ENCODE peak calls at places on chromosomes 16 and 17, in ten cellular contexts. R, Y, L, A, I, F, P, S, G and W are unnamed samples. For H3K36me3, the result is how much of the 10 kb centered on the place peaks cover.

GRCh38 chr17:44308865-44309264 is 464 bp downstream of the RUNDC3A start:
- DNase-seq in R (no peak), Y (no peak), L (no peak), A (peak), I (no peak), F (no peak), P (peak), S (no peak), G (no peak), W (no peak)

GRCh38 chr16:87465306-87465705 is 27.5 kb downstream of the ZCCHC14 start:
- DNase-seq in R (peak), Y (no peak), L (peak), A (peak), I (no peak), F (peak), P (peak), S (peak), G (peak), W (peak)

GRCh38 chr17:59869941-59870218 is 22.9 kb downstream of the TUBD1 start:
- DNase-seq in R (no peak), Y (no peak), L (no peak), A (no peak), I (no peak), F (no peak), P (no peak), S (no peak), G (no peak), W (no peak)

GRCh38 chr16:87384162-87384999 is 805 bp upstream of the FBXO31 start:
- DNase-seq in R (no peak), Y (no peak), L (peak), A (peak), I (peak), F (no peak), P (peak), S (no peak), G (peak), W (no peak)

GRCh38 chr17:286571-286970 is 66.0 kb downstream of the RPH3AL start:
- DNase-seq in R (no peak), Y (peak), L (no peak), A (no peak), I (no peak), F (no peak), P (peak), S (no peak), G (peak), W (no peak)

GRCh38 chr17:79841369-79842135 is 2.3 kb upstream of the CBX4 start:
- DNase-seq in R (no peak), Y (peak), L (peak), A (no peak), I (peak), F (no peak), P (no peak), S (no peak), G (no peak), W (no peak)

GRCh38 chr17:45402916-45403315 is 29.8 kb downstream of the ARHGAP27 start:
- DNase-seq in R (no peak), Y (no peak), L (no peak), A (no peak), I (no peak), F (no peak), P (no peak), S (no peak), G (no peak), W (no peak)

GRCh38 chr16:85838876-85839585 is 39.5 kb downstream of the COX4I1 start:
- DNase-seq in R (no peak), Y (no peak), L (no peak), A (no peak), I (no peak), F (no peak), P (no peak), S (no peak), G (no peak), W (no peak)

GRCh38 chr16:60027351-60027750 is 1293.2 kb upstream of the GOT2 start:
- DNase-seq in R (no peak), Y (no peak), L (no peak), A (no peak), I (no peak), F (no peak), P (no peak), S (no peak), G (no peak), W (no peak)

GRCh38 chr17:81436294-81436849 is 41.1 kb downstream of the BAHCC1 start:
- DNase-seq in R (no peak), Y (no peak), L (peak), A (peak), I (no peak), F (no peak), P (no peak), S (no peak), G (no peak), W (no peak)

GRCh38 chr17:81513669-81514484 is 1.3 kb upstream of the ACTG1 start:
- DNase-seq in R (peak), Y (peak), L (peak), A (no peak), I (peak), F (peak), P (peak), S (peak), G (peak), W (peak)

GRCh38 chr17:58081641-58082340 is 1.4 kb upstream of the DYNLL2 start:
- DNase-seq in R (no peak), Y (peak), L (no peak), A (no peak), I (peak), F (no peak), P (no peak), S (no peak), G (no peak), W (no peak)

GRCh38 chr17:61641084-61641483 is 50.1 kb upstream of the NACA2 start:
- DNase-seq in R (no peak), Y (no peak), L (no peak), A (no peak), I (no peak), F (no peak), P (no peak), S (no peak), G (no peak), W (no peak)

GRCh38 chr16:57938936-57939871 is 31.7 kb downstream of the CNGB1 start:
- DNase-seq in R (peak), Y (no peak), L (peak), A (no peak), I (no peak), F (peak), P (peak), S (peak), G (no peak), W (peak)

GRCh38 chr17:83083368-83084201 is 4.2 kb downstream of the METRNL start:
- DNase-seq in R (peak), Y (no peak), L (peak), A (peak), I (peak), F (peak), P (peak), S (peak), G (peak), W (peak)

GRCh38 chr16:84096447-84097005 is 20.2 kb downstream of the MBTPS1 start:
- DNase-seq in R (no peak), Y (no peak), L (peak), A (no peak), I (no peak), F (peak), P (no peak), S (no peak), G (no peak), W (no peak)
- H3K36me3 ChIP-seq in R (under half), Y (half or more), L (under half), A (under half), I (under half), F (under half), P (under half), S (under half), G (under half), W (under half)

GRCh38 chr16:14015461-14015860 is 55.7 kb upstream of the MRTFB start:
- DNase-seq in R (no peak), Y (no peak), L (no peak), A (no peak), I (no peak), F (no peak), P (no peak), S (no peak), G (no peak), W (no peak)
- H2AFZ ChIP-seq in R (no peak), Y (peak), L (no peak), A (no peak), I (peak), F (no peak), P (no peak), S (no peak), G (no peak), W (no peak)

GRCh38 chr17:38867179-38867994 is 2.5 kb upstream of the LASP1 start:
- DNase-seq in R (peak), Y (peak), L (peak), A (no peak), I (peak), F (peak), P (peak), S (peak), G (peak), W (peak)
- TF ChIP-seq CTCF in R (no peak), Y (peak), L (peak), A (peak), I (peak), F (no peak), P (peak), S (peak), G (peak), W (no peak)

GRCh38 chr17:29263916-29264315 is 17.3 kb downstream of the CRYBA1 start:
- DNase-seq in R (no peak), Y (no peak), L (no peak), A (no peak), I (no peak), F (no peak), P (no peak), S (no peak), G (no peak), W (no peak)
- H3K36me3 ChIP-seq in R (under half), Y (half or more), L (under half), A (half or more), I (half or more), F (under half), P (half or more), S (under half), G (half or more), W (half or more)

DNA sequence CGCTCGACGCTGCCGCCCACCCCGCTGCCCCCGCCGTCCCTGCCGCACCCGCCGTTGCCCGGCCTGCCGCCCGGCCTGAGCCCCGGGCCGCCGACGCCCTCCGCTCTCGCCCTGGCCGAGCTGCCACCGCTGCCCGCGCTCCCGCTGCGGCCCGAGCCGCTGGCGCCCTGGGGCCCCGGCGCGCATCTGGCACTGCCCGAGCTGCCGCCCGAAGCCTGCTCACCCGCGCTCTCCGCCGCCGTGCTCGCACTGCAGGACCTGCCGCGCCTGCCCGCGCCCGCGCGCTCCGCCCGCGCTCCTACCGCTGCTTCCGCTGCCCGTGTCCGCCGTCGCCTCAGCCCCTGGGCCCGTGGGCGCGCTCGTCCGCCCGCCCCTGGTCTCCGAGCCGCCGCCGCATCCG is 8.4 kb upstream of the CLDN9 start:
- DNase-seq in R (no peak), Y (no peak), L (peak), A (no peak), I (no peak), F (no peak), P (peak), S (no peak), G (no peak), W (no peak)
- H2AFZ ChIP-seq in R (no peak), Y (no peak), L (no peak), A (no peak), I (no peak), F (no peak), P (no peak), S (peak), G (no peak), W (no peak)

DNA sequence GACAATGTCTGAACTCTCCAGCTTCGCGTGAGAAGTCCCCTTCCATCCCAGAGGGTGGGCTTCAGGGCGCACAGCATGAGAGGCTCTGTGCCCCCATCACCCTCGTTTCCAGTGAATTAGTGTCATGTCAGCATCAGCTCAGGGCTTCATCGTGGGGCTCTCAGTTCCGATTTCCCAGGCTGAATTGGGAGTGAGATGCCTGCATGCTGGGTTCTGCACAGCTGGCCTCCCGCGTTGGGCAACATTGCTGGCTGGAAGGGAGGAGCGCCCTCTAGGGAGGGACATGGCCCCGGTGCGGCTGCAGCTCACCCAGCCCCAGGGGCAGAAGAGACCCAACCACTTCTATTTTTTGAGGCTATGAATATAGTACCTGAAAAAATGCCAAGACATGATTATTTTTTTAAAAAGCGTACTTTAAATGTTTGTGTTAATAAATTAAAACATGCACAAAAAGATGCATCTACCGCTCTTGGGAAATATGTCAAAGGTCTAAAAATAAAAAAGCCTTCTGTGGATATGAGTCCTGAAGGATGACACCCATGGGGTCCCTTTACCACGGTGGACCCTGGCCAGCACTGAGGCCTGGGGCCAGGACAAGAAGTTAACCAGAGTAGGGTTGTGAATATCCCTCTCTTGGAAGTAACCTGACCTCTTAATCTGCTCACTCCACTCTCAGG is 10.5 kb upstream of the ITGAD start:
- DNase-seq in R (peak), Y (peak), L (peak), A (peak), I (peak), F (peak), P (peak), S (peak), G (no peak), W (no peak)
- TF ChIP-seq CTCF in R (peak), Y (peak), L (peak), A (peak), I (peak), F (peak), P (peak), S (peak), G (peak), W (peak)

DNA sequence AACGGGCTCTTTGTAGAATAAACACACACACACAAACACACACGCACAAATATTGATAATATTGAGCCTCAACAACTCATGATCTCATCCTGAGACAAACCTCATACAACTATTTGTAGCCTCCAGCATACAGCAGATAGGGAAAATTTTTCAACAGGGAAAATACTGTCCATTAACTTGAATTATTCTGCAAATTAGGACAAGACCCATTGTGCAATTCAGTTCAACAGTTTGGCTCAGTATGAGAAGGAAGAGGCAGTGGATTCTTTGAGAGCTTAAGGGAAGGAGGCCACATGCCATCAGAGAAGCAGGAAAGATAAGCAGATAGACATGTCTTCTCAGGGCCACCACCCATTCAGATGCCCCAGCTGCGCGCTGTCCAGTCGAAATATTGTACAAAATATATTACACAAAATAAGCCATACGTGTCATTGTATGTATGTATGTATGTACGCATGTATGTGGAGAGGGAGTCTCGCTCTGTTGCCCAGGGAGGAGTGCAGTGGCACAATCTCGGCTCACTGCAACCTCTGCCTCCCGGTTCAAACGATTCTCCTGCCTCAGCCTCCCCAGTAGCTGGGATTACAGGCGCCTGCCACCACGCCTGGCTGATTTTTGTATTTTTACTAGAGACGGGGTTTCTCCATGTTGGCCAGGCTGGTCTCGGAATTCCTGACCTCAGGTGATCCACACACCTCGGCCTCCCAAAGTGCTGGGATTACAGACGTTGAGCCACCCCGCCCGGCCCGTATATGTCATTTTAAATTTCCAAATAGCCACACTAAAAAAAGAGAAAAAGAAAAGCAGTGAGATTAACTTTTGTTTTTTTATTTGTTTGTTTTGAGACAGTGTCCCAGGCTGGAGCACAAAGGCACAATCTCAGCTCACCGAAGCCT is 1.8 kb downstream of the ZC3H7A start:
- DNase-seq in R (no peak), Y (no peak), L (no peak), A (no peak), I (no peak), F (no peak), P (no peak), S (no peak), G (no peak), W (no peak)
- H3K36me3 ChIP-seq in R (under half), Y (under half), L (under half), A (under half), I (under half), F (under half), P (under half), S (under half), G (under half), W (under half)

GRCh38 chr17:75753193-75753513 is 11.8 kb downstream of the GALK1 start:
- DNase-seq in R (no peak), Y (no peak), L (no peak), A (no peak), I (no peak), F (no peak), P (no peak), S (no peak), G (no peak), W (no peak)
- H2AFZ ChIP-seq in R (peak), Y (peak), L (peak), A (peak), I (peak), F (no peak), P (peak), S (no peak), G (no peak), W (peak)